ENCODE peak calls at places on chromosomes 6 and 20, in five cellular contexts. K is esophagus squamous epithelium, U is heart right ventricle, M is pancreas, A is upper lobe of right lung. X is an unnamed sample. For H3K27me3, the result is how much of the 10 kb centered on the place peaks cover.

GRCh38 chr6:119979862-119980261 is 630.3 kb upstream of the MAN1A1 start:
- DNase-seq in A (no peak), U (no peak), M (no peak), K (no peak), X (no peak)

GRCh38 chr6:13331516-13332348 is 3.4 kb upstream of the TBC1D7 start:
- DNase-seq in M (no peak), A (no peak), U (no peak), K (no peak), X (no peak)

GRCh38 chr6:149065658-149066556 is 251.6 kb upstream of the TAB2 start:
- DNase-seq in U (peak), K (no peak), A (no peak), M (no peak), X (peak)

GRCh38 chr6:134093007-134093573 is 40.7 kb upstream of the SLC2A12 start:
- DNase-seq in M (no peak), U (no peak), A (no peak), K (no peak), X (no peak)

GRCh38 chr6:109343518-109343917 is 38.7 kb downstream of the CD164 start:
- DNase-seq in A (no peak), U (no peak), K (no peak), M (no peak), X (no peak)

GRCh38 chr20:3580412-3580811 is 82.8 kb downstream of the GFRA4 start:
- DNase-seq in K (no peak), U (no peak), A (no peak), M (no peak), X (no peak)

GRCh38 chr6:166395351-166395750 is 12.6 kb upstream of the MPC1 start:
- DNase-seq in A (no peak), M (no peak), K (no peak), U (no peak), X (no peak)

GRCh38 chr6:144434308-144434990 is 149.3 kb downstream of the UTRN start:
- DNase-seq in U (no peak), A (no peak), K (no peak), M (no peak), X (no peak)

GRCh38 chr6:125598422-125598821 is 151.0 kb upstream of the HEY2 start:
- DNase-seq in M (no peak), A (peak), K (peak), U (peak), X (no peak)

GRCh38 chr20:36399147-36399968 is 93.2 kb downstream of the DLGAP4 start:
- DNase-seq in U (peak), K (no peak), A (no peak), M (no peak), X (no peak)

GRCh38 chr6:116564921-116565872 is 6.1 kb upstream of the RWDD1 start:
- DNase-seq in M (peak), U (no peak), A (peak), K (no peak), X (no peak)

GRCh38 chr6:160376445-160376844 is 28.3 kb downstream of the SLC22A3 start:
- DNase-seq in U (no peak), K (no peak), M (no peak), A (no peak), X (no peak)

GRCh38 chr20:37154684-37155298 is 24.3 kb upstream of the RPN2 start:
- DNase-seq in M (no peak), U (no peak), A (no peak), K (no peak), X (no peak)

GRCh38 chr6:135568366-135568765 is 70.8 kb upstream of the AHI1 start:
- DNase-seq in K (no peak), A (no peak), M (peak), U (peak), X (peak)

GRCh38 chr20:24769878-24770627 is 179.0 kb upstream of the CST7 start:
- DNase-seq in A (no peak), M (no peak), U (no peak), K (no peak), X (no peak)

GRCh38 chr6:12359051-12359450 is 68.9 kb downstream of the EDN1 start:
- DNase-seq in K (no peak), U (no peak), M (no peak), A (no peak), X (no peak)

GRCh38 chr6:142872376-142872775 is 72.6 kb downstream of the HIVEP2 start:
- DNase-seq in U (no peak), M (no peak), K (no peak), A (no peak), X (no peak)

GRCh38 chr6:90445533-90446108 is 141.3 kb downstream of the MAP3K7 start:
- DNase-seq in M (no peak), A (no peak), K (no peak), U (no peak), X (no peak)

GRCh38 chr20:3894796-3895195 is 5.6 kb downstream of the PANK2 start:
- DNase-seq in M (no peak), K (no peak), A (no peak), U (no peak), X (no peak)

GRCh38 chr20:10610266-10610665 is 63.5 kb downstream of the JAG1 start:
- DNase-seq in M (no peak), K (no peak), A (no peak), U (no peak), X (no peak)

GRCh38 chr6:138620630-138621029 is 121.3 kb upstream of the NHSL1 start:
- DNase-seq in M (no peak), A (no peak), U (no peak), K (no peak), X (no peak)

GRCh38 chr6:6649824-6650349 is 61.4 kb downstream of the LY86 start:
- DNase-seq in K (no peak), U (no peak), A (no peak), M (no peak), X (no peak)

GRCh38 chr6:3867616-3868502 is 18.7 kb downstream of the FAM50B start:
- DNase-seq in A (no peak), M (no peak), U (no peak), K (no peak), X (no peak)

GRCh38 chr6:141809901-141810300 is 322.8 kb upstream of the GJE1 start:
- DNase-seq in A (no peak), U (no peak), K (no peak), M (no peak), X (no peak)

GRCh38 chr6:30463651-30464618 is 25.4 kb upstream of the HLA-E start:
- DNase-seq in K (no peak), U (no peak), A (peak), M (no peak), X (peak)

GRCh38 chr6:25617997-25618396 is 34.0 kb upstream of the SCGN start:
- DNase-seq in U (no peak), A (no peak), M (no peak), K (no peak), X (no peak)

GRCh38 chr6:70277480-70277879 is 25.4 kb downstream of the COL9A1 start:
- DNase-seq in M (no peak), U (peak), A (no peak), K (no peak), X (no peak)

GRCh38 chr20:49447946-49448809 is 34.3 kb downstream of the KCNB1 start:
- DNase-seq in M (no peak), K (no peak), U (no peak), A (no peak), X (no peak)

GRCh38 chr6:65819152-65819551 is 112.1 kb upstream of the EYS start:
- DNase-seq in M (no peak), A (no peak), U (no peak), K (no peak), X (no peak)

GRCh38 chr20:37421988-37422387 is 76.0 kb downstream of the SRC start:
- DNase-seq in K (no peak), M (no peak), A (no peak), U (no peak), X (no peak)

GRCh38 chr6:167776906-167777645 is 49.6 kb upstream of the AFDN start:
- DNase-seq in A (no peak), K (no peak), M (no peak), U (no peak), X (no peak)

GRCh38 chr6:5787054-5787720 is 219.5 kb downstream of the NRN1 start:
- DNase-seq in A (no peak), M (no peak), U (no peak), K (no peak), X (no peak)

GRCh38 chr6:151351731-151352130 is 39.6 kb downstream of the ZBTB2 start:
- DNase-seq in A (no peak), U (no peak), M (no peak), K (no peak), X (no peak)

GRCh38 chr20:41854765-41855164 is 236.6 kb upstream of the CHD6 start:
- DNase-seq in A (no peak), K (no peak), U (no peak), M (no peak), X (no peak)

GRCh38 chr20:58847483-58847882 is 3.2 kb downstream of the GNAS-AS1 start:
- DNase-seq in A (no peak), K (no peak), M (no peak), U (no peak), X (no peak)

GRCh38 chr20:58842276-58842675 is 8.4 kb downstream of the GNAS-AS1 start:
- DNase-seq in K (no peak), A (no peak), M (no peak), U (no peak), X (no peak)

GRCh38 chr20:58843128-58843556 is 7.6 kb downstream of the GNAS-AS1 start:
- DNase-seq in A (no peak), U (no peak), K (no peak), M (no peak), X (no peak)

GRCh38 chr20:58841539-58842264 is 9.0 kb downstream of the GNAS-AS1 start:
- DNase-seq in M (no peak), K (no peak), A (no peak), U (no peak), X (no peak)

DNA sequence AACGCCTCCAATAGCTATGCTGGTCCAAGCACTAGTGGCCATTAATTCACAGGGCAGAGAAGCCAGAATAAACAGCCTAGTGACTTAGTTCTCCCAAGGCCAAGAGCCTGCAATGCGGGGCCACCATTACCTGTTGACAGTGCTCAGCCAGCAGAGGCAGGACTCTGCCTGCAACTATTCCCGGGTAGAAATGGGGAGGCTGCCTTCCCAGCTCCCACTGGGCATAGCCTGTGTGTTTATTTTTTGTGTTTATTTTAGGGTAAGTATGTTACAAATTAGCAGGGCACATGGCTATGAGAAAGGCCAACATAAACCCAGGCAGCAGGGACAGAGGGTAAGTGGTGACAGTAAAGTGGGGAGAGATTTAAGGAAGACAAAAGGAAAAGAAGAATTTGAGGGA is 5.0 kb downstream of the GNAS-AS1 start:
- DNase-seq in U (no peak), M (no peak), A (no peak), K (no peak), X (no peak)
- H3K27me3 ChIP-seq in U (under half), M (under half), A (under half), K (under half), X (under half)

GRCh38 chr20:35131953-35132352 is 15.2 kb downstream of the EDEM2 start:
- DNase-seq in A (no peak), K (no peak), U (no peak), M (no peak), X (no peak)

GRCh38 chr20:35125753-35126152 is 21.4 kb downstream of the EDEM2 start:
- DNase-seq in U (no peak), M (no peak), A (no peak), K (no peak), X (no peak)

GRCh38 chr20:35133735-35134134 is 13.4 kb downstream of the EDEM2 start:
- DNase-seq in M (no peak), U (no peak), A (no peak), K (no peak), X (no peak)

GRCh38 chr20:35133006-35133405 is 14.1 kb downstream of the EDEM2 start:
- DNase-seq in A (no peak), M (no peak), U (no peak), K (no peak), X (no peak)

DNA sequence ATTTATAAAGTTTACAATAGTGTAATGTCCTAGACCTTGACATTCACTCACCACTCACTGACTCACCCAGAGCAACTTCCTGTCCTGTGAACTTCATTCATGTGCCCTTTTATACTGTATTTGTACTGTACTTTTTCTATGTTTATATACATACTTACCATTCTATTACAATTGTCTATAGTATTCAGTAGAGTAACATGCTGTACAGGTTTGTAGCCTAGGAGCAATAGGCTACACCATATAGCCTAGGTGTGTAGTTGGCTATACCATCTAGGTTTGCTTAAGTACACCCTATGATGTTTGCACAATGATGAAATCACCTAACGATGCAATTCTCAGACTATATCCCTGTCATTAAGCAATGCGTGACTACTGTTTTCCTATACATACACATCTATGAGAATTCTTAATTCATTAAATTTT is 17.5 kb downstream of the EDEM2 start:
- DNase-seq in U (no peak), A (no peak), M (no peak), K (no peak), X (no peak)
- H3K27ac ChIP-seq in U (no peak), A (no peak), M (no peak), K (no peak), X (no peak)

DNA sequence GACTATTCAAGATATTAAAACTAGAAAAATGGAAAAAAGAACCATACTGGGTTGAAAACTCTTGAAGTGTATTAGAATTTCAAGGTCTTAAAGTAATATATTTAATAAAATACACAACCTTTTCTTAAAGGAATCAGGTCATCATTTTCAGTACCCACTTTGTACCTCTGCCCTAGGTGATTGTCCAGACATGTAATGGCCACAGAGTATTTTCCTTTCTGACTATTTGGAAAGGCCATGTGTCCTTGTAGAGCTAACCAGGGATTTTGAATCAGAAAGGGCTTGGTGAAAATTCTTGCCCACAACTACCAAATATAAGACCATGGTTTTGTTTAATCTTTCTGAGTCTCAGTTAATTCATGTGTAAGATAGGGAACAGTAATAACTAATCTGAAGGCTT is 91.4 kb upstream of the MLIP start:
- DNase-seq in A (no peak), M (no peak), K (no peak), U (no peak), X (no peak)
- TF ChIP-seq CTCF in A (no peak), M (no peak), K (no peak), U (no peak), X (no peak)

GRCh38 chr20:57555457-57556184 is 5.3 kb upstream of the PCK1 start:
- DNase-seq in K (no peak), U (no peak), A (no peak), M (no peak), X (no peak)
- H3K27me3 ChIP-seq in K (under half), U (under half), A (under half), M (under half), X (under half)

DNA sequence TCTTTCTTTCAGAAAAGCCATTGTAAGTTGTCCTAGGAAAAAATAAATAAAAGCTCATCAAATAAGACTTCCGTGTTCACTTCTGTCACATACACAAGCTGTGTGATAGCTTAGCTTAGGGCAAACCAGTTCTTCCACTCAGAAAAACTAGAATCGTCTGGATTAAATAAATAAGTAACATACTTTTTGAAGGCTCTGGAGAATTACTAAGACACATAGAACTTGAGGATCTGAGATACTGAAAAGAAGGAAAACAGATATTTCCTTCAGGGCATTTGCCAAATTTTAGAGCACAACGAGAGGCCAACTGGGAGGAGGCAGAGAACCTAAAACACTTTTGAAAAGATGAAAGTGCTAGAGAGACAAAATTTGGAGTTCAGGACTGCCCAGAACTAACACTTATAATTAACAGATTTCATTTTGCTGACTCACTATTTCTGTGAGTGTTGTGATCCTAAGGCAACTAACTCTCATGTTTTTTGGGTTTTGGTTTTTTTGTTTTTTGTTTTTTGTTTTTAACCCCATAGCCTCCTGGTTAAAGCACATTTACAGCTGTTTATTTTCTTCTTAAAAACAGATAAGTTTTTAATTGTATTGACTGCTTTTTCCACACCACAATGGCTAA is 38.7 kb upstream of the THEMIS start:
- DNase-seq in K (no peak), A (no peak), M (no peak), U (no peak), X (no peak)
- H3K27ac ChIP-seq in K (no peak), A (peak), M (peak), U (no peak), X (no peak)

X was measured in CD4-positive, alpha-beta T cell.